ENCODE peak calls at places on chromosomes 4 and X, in nine cellular contexts. X, N, D, R, V, F, S, W and C are unnamed samples.

GRCh38 chr4:139609647-139610046 is 53.6 kb upstream of the SETD7 start:
- DNase-seq in X (no peak), N (no peak), D (peak; percentile 14), R (no peak), V (no peak), F (no peak), S (no peak), W (no peak), C (no peak)

GRCh38 chrX:110541266-110541665 is 182.6 kb downstream of the RTL9 start:
- DNase-seq in X (no peak), N (no peak), D (no peak), R (no peak), V (no peak), F (no peak), S (no peak), W (no peak), C (peak; percentile 6)

GRCh38 chr4:168573870-168574269 is 77.0 kb downstream of the PALLD start:
- DNase-seq in X (no peak), N (no peak), D (no peak), R (no peak), V (no peak), F (no peak), S (no peak), W (no peak), C (peak; percentile 72)

GRCh38 chr4:102390438-102390837 is 45.2 kb upstream of the SLC39A8 start:
- DNase-seq in X (no peak), N (no peak), D (no peak), R (peak; percentile 3), V (no peak), F (no peak), S (no peak), W (no peak), C (no peak)

GRCh38 chr4:41215969-41216293 is 1.6 kb upstream of the APBB2 start:
- DNase-seq in X (no peak), N (no peak), D (no peak), R (no peak), V (no peak), F (no peak), S (no peak), W (no peak), C (no peak)

GRCh38 chr4:102663073-102663472 is 97.7 kb downstream of the MANBA start:
- DNase-seq in X (no peak), N (no peak), D (no peak), R (peak; percentile 54), V (no peak), F (no peak), S (no peak), W (no peak), C (no peak)

GRCh38 chr4:110164856-110165255 is 33.6 kb downstream of the ELOVL6 start:
- DNase-seq in X (no peak), N (no peak), D (no peak), R (no peak), V (no peak), F (no peak), S (no peak), W (no peak), C (no peak)

GRCh38 chr4:94472056-94472826 is 20.5 kb downstream of the PDLIM5 start:
- DNase-seq in X (no peak), N (no peak), D (peak; percentile 83), R (peak; percentile 74), V (no peak), F (no peak), S (no peak), W (no peak), C (peak; percentile 92)

GRCh38 chrX:36573720-36574119 is 434.4 kb upstream of the FAM47C start:
- DNase-seq in X (no peak), N (no peak), D (no peak), R (no peak), V (no peak), F (no peak), S (no peak), W (peak; percentile 64), C (no peak)

GRCh38 chrX:13367950-13368349 is 48.1 kb upstream of the ATXN3L start:
- DNase-seq in X (no peak), N (no peak), D (no peak), R (no peak), V (no peak), F (no peak), S (no peak), W (no peak), C (no peak)

GRCh38 chrX:155768036-155768769 is 112.9 kb upstream of the VAMP7 start:
- DNase-seq in X (no peak), N (no peak), D (no peak), R (no peak), V (peak; percentile 65), F (no peak), S (no peak), W (no peak), C (peak; percentile 60)

GRCh38 chrX:69565247-69565815 is 50.6 kb upstream of the EDA start:
- DNase-seq in X (no peak), N (no peak), D (no peak), R (no peak), V (no peak), F (no peak), S (no peak), W (no peak), C (no peak)

GRCh38 chrX:4809571-4809970 is 1096.1 kb upstream of the PRKX start:
- DNase-seq in X (no peak), N (no peak), D (no peak), R (no peak), V (no peak), F (no peak), S (no peak), W (no peak), C (no peak)

GRCh38 chr4:123547167-123547817 is 150.7 kb downstream of the SPRY1 start:
- DNase-seq in X (no peak), N (no peak), D (no peak), R (no peak), V (no peak), F (peak; percentile 89), S (no peak), W (no peak), C (no peak)

GRCh38 chr4:183404016-183404415 is 40.4 kb upstream of the CDKN2AIP start:
- DNase-seq in X (no peak), N (no peak), D (no peak), R (no peak), V (no peak), F (no peak), S (no peak), W (no peak), C (no peak)

GRCh38 chrX:140503714-140504351 is 1.0 kb downstream of the SOX3 start:
- DNase-seq in X (no peak), N (no peak), D (peak; percentile 57), R (no peak), V (peak; percentile 5), F (no peak), S (no peak), W (peak; percentile 23), C (no peak)

GRCh38 chr4:102665527-102665926 is 95.2 kb downstream of the MANBA start:
- DNase-seq in X (no peak), N (no peak), D (no peak), R (no peak), V (peak; percentile 23), F (no peak), S (no peak), W (no peak), C (no peak)

GRCh38 chr4:147362868-147363440 is 117.9 kb upstream of the EDNRA start:
- DNase-seq in X (no peak), N (no peak), D (no peak), R (no peak), V (no peak), F (peak; percentile 48), S (no peak), W (no peak), C (peak; percentile 51)

GRCh38 chrX:46865281-46865680 is 28.4 kb downstream of the RP2 start:
- DNase-seq in X (no peak), N (no peak), D (peak; percentile 89), R (peak; percentile 10), V (no peak), F (no peak), S (no peak), W (no peak), C (peak; percentile 53)

GRCh38 chrX:675896-676295 is 45.3 kb downstream of the SHOX start:
- DNase-seq in X (no peak), N (peak; percentile 30), D (no peak), R (no peak), V (no peak), F (no peak), S (no peak), W (no peak), C (no peak)

GRCh38 chr4:20022471-20022870 is 229.2 kb upstream of the SLIT2 start:
- DNase-seq in X (no peak), N (no peak), D (no peak), R (no peak), V (no peak), F (no peak), S (no peak), W (no peak), C (no peak)

GRCh38 chr4:24560770-24561415 is 23.5 kb downstream of the DHX15 start:
- DNase-seq in X (no peak), N (no peak), D (peak; percentile 9), R (no peak), V (no peak), F (no peak), S (no peak), W (no peak), C (peak; percentile 6)

GRCh38 chrX:105822138-105823091 is at the start of gene NRK:
- DNase-seq in X (no peak), N (no peak), D (no peak), R (no peak), V (no peak), F (no peak), S (no peak), W (no peak), C (no peak)

GRCh38 chr4:83440148-83440814 is 15.3 kb downstream of the HELQ start:
- DNase-seq in X (no peak), N (no peak), D (no peak), R (no peak), V (no peak), F (no peak), S (no peak), W (no peak), C (no peak)

GRCh38 chr4:65552071-65552470 is 118.2 kb downstream of the EPHA5 start:
- DNase-seq in X (no peak), N (no peak), D (no peak), R (no peak), V (no peak), F (no peak), S (no peak), W (no peak), C (no peak)

GRCh38 chr4:172411180-172411579 is 598.0 kb downstream of the GALNTL6 start:
- DNase-seq in X (no peak), N (no peak), D (no peak), R (no peak), V (no peak), F (no peak), S (no peak), W (peak; percentile 97), C (no peak)

GRCh38 chrX:39984191-39984956 is 113.4 kb downstream of the BCOR start:
- DNase-seq in X (no peak), N (no peak), D (no peak), R (peak; percentile 38), V (no peak), F (no peak), S (no peak), W (no peak), C (no peak)

GRCh38 chr4:146522862-146523205 is 1.1 kb upstream of the SLC10A7 start:
- DNase-seq in X (no peak), N (no peak), D (peak; percentile 12), R (no peak), V (peak; percentile 52), F (no peak), S (peak; percentile 1), W (peak; percentile 18), C (no peak)

GRCh38 chr4:168933423-168933822 is 76.6 kb downstream of the CBR4 start:
- DNase-seq in X (no peak), N (no peak), D (no peak), R (no peak), V (no peak), F (no peak), S (no peak), W (no peak), C (no peak)

GRCh38 chr4:143302526-143302925 is 34.1 kb upstream of the GAB1 start:
- DNase-seq in X (no peak), N (no peak), D (peak; percentile 68), R (peak; percentile 20), V (no peak), F (no peak), S (no peak), W (no peak), C (peak; percentile 62)

GRCh38 chr4:83285022-83285387 is 407 bp upstream of the COQ2 start:
- DNase-seq in X (no peak), N (no peak), D (peak; percentile 80), R (peak; percentile 28), V (peak; percentile 24), F (no peak), S (peak; percentile 11), W (no peak), C (peak; percentile 75)